ENCODE peak calls at places on chromosomes 5 and 9, in ten cellular contexts. One of them, this sample, is unnamed.

GRCh38 chr5:65801332-65801731 is 79.3 kb downstream of the NLN start:
- DNase-seq in GM10248: no peak
- DNase-seq in NCI-H345: no peak
- DNase-seq in EL: peak; percentile 76
- DNase-seq in AG09319: no peak
- DNase-seq in CD8-positive, alpha-beta memory T cell: no peak
- DNase-seq in NCI-H510A: no peak
- DNase-seq in NCI-H146: no peak
- DNase-seq in KBM-7: no peak
- DNase-seq in A172: peak; percentile 32
- DNase-seq in this sample: no peak

GRCh38 chr5:122674412-122674811 is 100.5 kb upstream of the SNX2 start:
- DNase-seq in KBM-7: no peak
- DNase-seq in NCI-H345: no peak
- DNase-seq in GM10248: no peak
- DNase-seq in NCI-H146: no peak
- DNase-seq in CD8-positive, alpha-beta memory T cell: no peak
- DNase-seq in A172: no peak
- DNase-seq in AG09319: no peak
- DNase-seq in NCI-H510A: no peak
- DNase-seq in EL: no peak
- DNase-seq in this sample: no peak

GRCh38 chr5:136053336-136054121 is 24.7 kb downstream of the TGFBI start:
- DNase-seq in KBM-7: no peak
- DNase-seq in GM10248: no peak
- DNase-seq in CD8-positive, alpha-beta memory T cell: no peak
- DNase-seq in NCI-H345: no peak
- DNase-seq in A172: peak; percentile 98
- DNase-seq in EL: peak; percentile 99
- DNase-seq in AG09319: peak; percentile 79
- DNase-seq in NCI-H510A: no peak
- DNase-seq in NCI-H146: no peak
- DNase-seq in this sample: peak; percentile 57

GRCh38 chr5:36644727-36645126 is 38.3 kb downstream of the SLC1A3 start:
- DNase-seq in A172: no peak
- DNase-seq in EL: no peak
- DNase-seq in GM10248: no peak
- DNase-seq in NCI-H345: no peak
- DNase-seq in CD8-positive, alpha-beta memory T cell: no peak
- DNase-seq in NCI-H146: no peak
- DNase-seq in NCI-H510A: no peak
- DNase-seq in KBM-7: no peak
- DNase-seq in AG09319: no peak
- DNase-seq in this sample: peak; percentile 82

GRCh38 chr5:59660737-59661136 is 232.8 kb downstream of the PDE4D start:
- DNase-seq in EL: peak; percentile 27
- DNase-seq in CD8-positive, alpha-beta memory T cell: no peak
- DNase-seq in NCI-H345: peak; percentile 0
- DNase-seq in KBM-7: peak; percentile 35
- DNase-seq in GM10248: peak; percentile 20
- DNase-seq in NCI-H146: peak; percentile 39
- DNase-seq in NCI-H510A: no peak
- DNase-seq in A172: peak; percentile 40
- DNase-seq in AG09319: no peak
- DNase-seq in this sample: no peak

GRCh38 chr5:5063533-5063953 is 76.6 kb upstream of the ADAMTS16 start:
- DNase-seq in NCI-H510A: no peak
- DNase-seq in NCI-H146: no peak
- DNase-seq in EL: no peak
- DNase-seq in NCI-H345: no peak
- DNase-seq in CD8-positive, alpha-beta memory T cell: no peak
- DNase-seq in GM10248: no peak
- DNase-seq in A172: no peak
- DNase-seq in KBM-7: no peak
- DNase-seq in AG09319: no peak
- DNase-seq in this sample: peak; percentile 38

GRCh38 chr5:149420509-149421371 is 41.6 kb upstream of the IL17B start:
- DNase-seq in AG09319: peak; percentile 84
- DNase-seq in GM10248: no peak
- DNase-seq in CD8-positive, alpha-beta memory T cell: no peak
- DNase-seq in NCI-H146: no peak
- DNase-seq in A172: no peak
- DNase-seq in KBM-7: no peak
- DNase-seq in EL: peak; percentile 90
- DNase-seq in NCI-H510A: no peak
- DNase-seq in NCI-H345: no peak
- DNase-seq in this sample: no peak

GRCh38 chr5:133041910-133042309 is 9.9 kb upstream of the HSPA4 start:
- DNase-seq in NCI-H510A: no peak
- DNase-seq in KBM-7: no peak
- DNase-seq in NCI-H345: no peak
- DNase-seq in GM10248: no peak
- DNase-seq in CD8-positive, alpha-beta memory T cell: no peak
- DNase-seq in EL: peak; percentile 58
- DNase-seq in NCI-H146: no peak
- DNase-seq in AG09319: no peak
- DNase-seq in A172: peak; percentile 47
- DNase-seq in this sample: no peak

GRCh38 chr9:112034216-112034611 is 137.6 kb downstream of the UGCG start:
- DNase-seq in AG09319: no peak
- DNase-seq in NCI-H146: no peak
- DNase-seq in KBM-7: no peak
- DNase-seq in A172: no peak
- DNase-seq in GM10248: no peak
- DNase-seq in EL: no peak
- DNase-seq in CD8-positive, alpha-beta memory T cell: no peak
- DNase-seq in NCI-H510A: no peak
- DNase-seq in NCI-H345: no peak
- DNase-seq in this sample: no peak

GRCh38 chr9:78130004-78130403 is 98.4 kb upstream of the GNAQ start:
- DNase-seq in A172: peak; percentile 46
- DNase-seq in NCI-H510A: no peak
- DNase-seq in GM10248: no peak
- DNase-seq in NCI-H345: no peak
- DNase-seq in CD8-positive, alpha-beta memory T cell: no peak
- DNase-seq in AG09319: no peak
- DNase-seq in EL: peak; percentile 43
- DNase-seq in NCI-H146: no peak
- DNase-seq in KBM-7: peak; percentile 32
- DNase-seq in this sample: peak; percentile 48

GRCh38 chr5:92613546-92613945 is 967.5 kb downstream of the NR2F1-AS1 start:
- DNase-seq in KBM-7: no peak
- DNase-seq in AG09319: no peak
- DNase-seq in NCI-H345: no peak
- DNase-seq in NCI-H146: no peak
- DNase-seq in A172: peak; percentile 67
- DNase-seq in GM10248: no peak
- DNase-seq in NCI-H510A: no peak
- DNase-seq in EL: peak; percentile 29
- DNase-seq in CD8-positive, alpha-beta memory T cell: no peak
- DNase-seq in this sample: no peak

GRCh38 chr9:91162784-91163440 is 198.8 kb downstream of the AUH start:
- DNase-seq in NCI-H510A: peak; percentile 17
- DNase-seq in CD8-positive, alpha-beta memory T cell: no peak
- DNase-seq in NCI-H345: no peak
- DNase-seq in AG09319: no peak
- DNase-seq in KBM-7: peak; percentile 87
- DNase-seq in GM10248: peak; percentile 78
- DNase-seq in EL: peak; percentile 42
- DNase-seq in A172: peak; percentile 42
- DNase-seq in NCI-H146: no peak
- DNase-seq in this sample: peak; percentile 45

GRCh38 chr5:135491552-135492318 is 39.6 kb upstream of the TIFAB start:
- DNase-seq in NCI-H345: peak; percentile 97
- DNase-seq in KBM-7: no peak
- DNase-seq in A172: peak; percentile 15
- DNase-seq in CD8-positive, alpha-beta memory T cell: no peak
- DNase-seq in AG09319: no peak
- DNase-seq in GM10248: no peak
- DNase-seq in NCI-H146: peak; percentile 97
- DNase-seq in NCI-H510A: peak; percentile 69
- DNase-seq in EL: no peak
- DNase-seq in this sample: peak; percentile 84

GRCh38 chr9:73847536-73847935 is 649.6 kb upstream of the RORB start:
- DNase-seq in NCI-H510A: no peak
- DNase-seq in A172: no peak
- DNase-seq in GM10248: no peak
- DNase-seq in KBM-7: no peak
- DNase-seq in EL: no peak
- DNase-seq in NCI-H146: no peak
- DNase-seq in NCI-H345: no peak
- DNase-seq in AG09319: no peak
- DNase-seq in CD8-positive, alpha-beta memory T cell: no peak
- DNase-seq in this sample: no peak

GRCh38 chr9:90855208-90856000 is 53.8 kb downstream of the SYK start:
- DNase-seq in A172: no peak
- DNase-seq in NCI-H146: peak; percentile 56
- DNase-seq in NCI-H510A: peak; percentile 20
- DNase-seq in KBM-7: no peak
- DNase-seq in NCI-H345: no peak
- DNase-seq in GM10248: no peak
- DNase-seq in EL: no peak
- DNase-seq in CD8-positive, alpha-beta memory T cell: no peak
- DNase-seq in AG09319: no peak
- DNase-seq in this sample: no peak

GRCh38 chr5:53239301-53239990 is 129.9 kb upstream of the MOCS2 start:
- DNase-seq in A172: no peak
- DNase-seq in KBM-7: no peak
- DNase-seq in NCI-H345: no peak
- DNase-seq in NCI-H510A: no peak
- DNase-seq in EL: no peak
- DNase-seq in GM10248: no peak
- DNase-seq in CD8-positive, alpha-beta memory T cell: no peak
- DNase-seq in AG09319: no peak
- DNase-seq in NCI-H146: no peak
- DNase-seq in this sample: no peak

GRCh38 chr5:94103507-94104245 is 362.3 kb upstream of the POU5F2 start:
- DNase-seq in EL: no peak
- DNase-seq in KBM-7: no peak
- DNase-seq in AG09319: no peak
- DNase-seq in NCI-H146: no peak
- DNase-seq in NCI-H345: no peak
- DNase-seq in GM10248: no peak
- DNase-seq in NCI-H510A: no peak
- DNase-seq in CD8-positive, alpha-beta memory T cell: no peak
- DNase-seq in A172: no peak
- DNase-seq in this sample: no peak

GRCh38 chr5:3794611-3795010 is 199.0 kb downstream of the IRX1 start:
- DNase-seq in GM10248: no peak
- DNase-seq in A172: no peak
- DNase-seq in NCI-H345: no peak
- DNase-seq in NCI-H510A: no peak
- DNase-seq in KBM-7: no peak
- DNase-seq in AG09319: no peak
- DNase-seq in CD8-positive, alpha-beta memory T cell: no peak
- DNase-seq in NCI-H146: no peak
- DNase-seq in EL: no peak
- DNase-seq in this sample: no peak

GRCh38 chr5:15834596-15835245 is 334.7 kb downstream of the FBXL7 start:
- DNase-seq in KBM-7: no peak
- DNase-seq in GM10248: no peak
- DNase-seq in AG09319: peak; percentile 62
- DNase-seq in EL: peak; percentile 87
- DNase-seq in NCI-H510A: no peak
- DNase-seq in NCI-H345: no peak
- DNase-seq in NCI-H146: peak; percentile 11
- DNase-seq in CD8-positive, alpha-beta memory T cell: no peak
- DNase-seq in A172: peak; percentile 82
- DNase-seq in this sample: no peak

GRCh38 chr5:56589486-56589870 is 225.9 kb upstream of the MAP3K1 start:
- DNase-seq in EL: no peak
- DNase-seq in KBM-7: no peak
- DNase-seq in NCI-H345: no peak
- DNase-seq in GM10248: no peak
- DNase-seq in AG09319: no peak
- DNase-seq in NCI-H146: peak; percentile 76
- DNase-seq in CD8-positive, alpha-beta memory T cell: no peak
- DNase-seq in NCI-H510A: no peak
- DNase-seq in A172: peak; percentile 59
- DNase-seq in this sample: no peak

GRCh38 chr5:73691301-73691700 is 65.3 kb downstream of the ARHGEF28 start:
- DNase-seq in NCI-H510A: no peak
- DNase-seq in NCI-H146: no peak
- DNase-seq in KBM-7: no peak
- DNase-seq in A172: no peak
- DNase-seq in GM10248: no peak
- DNase-seq in AG09319: no peak
- DNase-seq in EL: no peak
- DNase-seq in NCI-H345: no peak
- DNase-seq in CD8-positive, alpha-beta memory T cell: no peak
- DNase-seq in this sample: no peak

GRCh38 chr5:41252036-41252435 is 38.7 kb upstream of the C6 start:
- DNase-seq in GM10248: no peak
- DNase-seq in NCI-H146: no peak
- DNase-seq in A172: no peak
- DNase-seq in NCI-H345: no peak
- DNase-seq in CD8-positive, alpha-beta memory T cell: no peak
- DNase-seq in NCI-H510A: no peak
- DNase-seq in AG09319: no peak
- DNase-seq in KBM-7: no peak
- DNase-seq in EL: no peak
- DNase-seq in this sample: no peak

GRCh38 chr5:149682532-149683076 is 47.5 kb upstream of the PPARGC1B start:
- DNase-seq in GM10248: no peak
- DNase-seq in EL: no peak
- DNase-seq in NCI-H510A: no peak
- DNase-seq in KBM-7: no peak
- DNase-seq in CD8-positive, alpha-beta memory T cell: no peak
- DNase-seq in A172: no peak
- DNase-seq in NCI-H146: no peak
- DNase-seq in AG09319: no peak
- DNase-seq in NCI-H345: no peak
- DNase-seq in this sample: no peak

GRCh38 chr5:14035859-14036440 is 91.5 kb upstream of the DNAH5 start:
- DNase-seq in KBM-7: peak; percentile 83
- DNase-seq in NCI-H345: no peak
- DNase-seq in EL: peak; percentile 100
- DNase-seq in CD8-positive, alpha-beta memory T cell: no peak
- DNase-seq in NCI-H146: no peak
- DNase-seq in A172: peak; percentile 100
- DNase-seq in GM10248: peak; percentile 19
- DNase-seq in AG09319: peak; percentile 88
- DNase-seq in NCI-H510A: no peak
- DNase-seq in this sample: peak; percentile 87

GRCh38 chr5:5270958-5271605 is 131.0 kb downstream of the ADAMTS16 start:
- DNase-seq in A172: peak; percentile 94
- DNase-seq in NCI-H345: peak; percentile 84
- DNase-seq in KBM-7: no peak
- DNase-seq in EL: peak; percentile 95
- DNase-seq in AG09319: peak; percentile 3
- DNase-seq in NCI-H510A: peak; percentile 1
- DNase-seq in CD8-positive, alpha-beta memory T cell: no peak
- DNase-seq in GM10248: no peak
- DNase-seq in NCI-H146: peak; percentile 44
- DNase-seq in this sample: peak; percentile 83

GRCh38 chr9:35828716-35829083 is at the start of gene FAM221B:
- DNase-seq in A172: no peak
- DNase-seq in NCI-H146: peak; percentile 66
- DNase-seq in CD8-positive, alpha-beta memory T cell: peak; percentile 38
- DNase-seq in GM10248: no peak
- DNase-seq in KBM-7: no peak
- DNase-seq in NCI-H345: peak; percentile 41
- DNase-seq in NCI-H510A: no peak
- DNase-seq in AG09319: no peak
- DNase-seq in EL: no peak
- DNase-seq in this sample: no peak

GRCh38 chr5:177357459-177358332 is at the start of gene RGS14:
- DNase-seq in NCI-H345: peak; percentile 50
- DNase-seq in NCI-H510A: peak; percentile 28
- DNase-seq in GM10248: peak; percentile 92
- DNase-seq in KBM-7: peak; percentile 95
- DNase-seq in A172: peak; percentile 70
- DNase-seq in AG09319: no peak
- DNase-seq in CD8-positive, alpha-beta memory T cell: peak; percentile 42
- DNase-seq in EL: peak; percentile 43
- DNase-seq in NCI-H146: peak; percentile 48
- DNase-seq in this sample: no peak

GRCh38 chr5:98349251-98349989 is 424.0 kb upstream of the RGMB start:
- DNase-seq in NCI-H146: no peak
- DNase-seq in AG09319: no peak
- DNase-seq in NCI-H510A: no peak
- DNase-seq in GM10248: no peak
- DNase-seq in A172: peak; percentile 53
- DNase-seq in NCI-H345: no peak
- DNase-seq in EL: peak; percentile 93
- DNase-seq in CD8-positive, alpha-beta memory T cell: no peak
- DNase-seq in KBM-7: peak; percentile 38
- DNase-seq in this sample: peak; percentile 29